ENCODE peak calls at places on chromosomes 5 and 9, in eight cellular contexts. L is amygdala; V is uterus; P is activated naive CD8-positive, alpha-beta T cell treated with anti-CD3 and anti-CD28 coated beads, Interleukin-2, amount 50 U/mL, for 24 hours; Y is substantia nigra; T is NCI-H524; A is GM03348; J is Karpas-422. F is an unnamed sample.
A peak's percentile ranks its signal among the peaks of the same experiment; 100 is the strongest.

GRCh38 chr5:148382961-148383360 is 797 bp upstream of the FBXO38 start:
- DNase-seq in T (no peak), J (peak; percentile 48), V (no peak), P (no peak), L (no peak), Y (no peak), A (no peak), F (no peak)

GRCh38 chr9:86352440-86353106 is 1.6 kb downstream of the TUT7 start:
- DNase-seq in Y (no peak), V (no peak), P (no peak), T (no peak), L (no peak), A (no peak), J (peak; percentile 49), F (peak; percentile 50)

GRCh38 chr5:164449460-164449859 is 944.0 kb downstream of the MAT2B start:
- DNase-seq in P (no peak), V (no peak), J (no peak), A (no peak), T (no peak), Y (no peak), L (no peak), F (no peak)

GRCh38 chr5:112548246-112548982 is 129.3 kb upstream of the EPB41L4A start:
- DNase-seq in P (no peak), V (no peak), T (no peak), J (no peak), Y (no peak), A (peak; percentile 64), L (no peak), F (no peak)

GRCh38 chr9:129834489-129835127 is 467 bp downstream of the C9orf78 start:
- DNase-seq in T (no peak), L (no peak), P (peak; percentile 41), J (peak; percentile 75), Y (no peak), V (no peak), A (peak; percentile 41), F (peak; percentile 33)

GRCh38 chr5:88092358-88092757 is 176.3 kb downstream of the TMEM161B start:
- DNase-seq in J (no peak), P (no peak), L (no peak), T (no peak), Y (no peak), A (no peak), V (no peak), F (no peak)

GRCh38 chr5:58060971-58061370 is 398.9 kb downstream of the PLK2 start:
- DNase-seq in T (no peak), P (no peak), A (peak; percentile 72), J (no peak), Y (no peak), L (no peak), V (no peak), F (no peak)

GRCh38 chr9:687034-687785 is 154.3 kb upstream of the DMRT1 start:
- DNase-seq in P (no peak), L (no peak), T (no peak), V (no peak), A (no peak), J (no peak), Y (no peak), F (no peak)

GRCh38 chr5:14148483-14148882 is 5.3 kb downstream of the TRIO start:
- DNase-seq in Y (no peak), A (no peak), T (no peak), J (no peak), L (no peak), V (no peak), P (no peak), F (no peak)

GRCh38 chr9:33468215-33468730 is 5.5 kb downstream of the NOL6 start:
- DNase-seq in P (no peak), L (no peak), A (no peak), J (peak; percentile 35), V (no peak), T (no peak), Y (no peak), F (no peak)

GRCh38 chr5:170570492-170570891 is 66.7 kb downstream of the KCNIP1 start:
- DNase-seq in J (no peak), Y (no peak), A (no peak), P (no peak), V (no peak), T (peak; percentile 93), L (no peak), F (no peak)

GRCh38 chr5:139835656-139836055 is 40.0 kb downstream of the PSD2 start:
- DNase-seq in L (no peak), J (no peak), A (no peak), V (no peak), Y (no peak), T (no peak), P (no peak), F (no peak)

GRCh38 chr5:143435207-143435657 is 31.7 kb upstream of the NR3C1 start:
- DNase-seq in L (peak; percentile 34), T (no peak), V (no peak), J (peak; percentile 97), P (peak; percentile 24), A (no peak), Y (no peak), F (peak; percentile 95)

GRCh38 chr9:122922713-122923112 is 8.6 kb downstream of the ZBTB26 start:
- DNase-seq in L (no peak), Y (no peak), T (no peak), V (no peak), J (no peak), P (no peak), A (no peak), F (no peak)

GRCh38 chr9:33921967-33922895 is 105.3 kb downstream of the UBE2R2 start:
- DNase-seq in L (no peak), T (peak; percentile 11), Y (no peak), V (no peak), A (peak; percentile 62), J (peak; percentile 72), P (peak; percentile 31), F (peak; percentile 52)

GRCh38 chr5:84162695-84163094 is 222.0 kb downstream of the EDIL3 start:
- DNase-seq in T (no peak), V (no peak), L (no peak), P (no peak), Y (no peak), A (no peak), J (no peak), F (no peak)

GRCh38 chr5:10762776-10763500 is 1.9 kb upstream of the DAP start:
- DNase-seq in T (no peak), Y (no peak), V (no peak), J (peak; percentile 72), L (no peak), P (no peak), A (no peak), F (peak; percentile 77)

GRCh38 chr5:120808135-120808534 is 344.0 kb downstream of the PRR16 start:
- DNase-seq in P (no peak), V (no peak), L (no peak), Y (no peak), A (no peak), T (no peak), J (no peak), F (no peak)

GRCh38 chr5:126338516-126339153 is 84.6 kb upstream of the GRAMD2B start:
- DNase-seq in T (no peak), V (no peak), P (no peak), L (no peak), Y (no peak), J (no peak), A (no peak), F (no peak)

GRCh38 chr9:752201-752600 is 89.3 kb upstream of the DMRT1 start:
- DNase-seq in L (no peak), P (no peak), Y (no peak), A (peak; percentile 72), T (no peak), V (no peak), J (no peak), F (no peak)

GRCh38 chr5:140243855-140244254 is 59.0 kb downstream of the PFDN1 start:
- DNase-seq in T (no peak), P (no peak), V (no peak), J (no peak), L (no peak), Y (no peak), A (no peak), F (no peak)

GRCh38 chr9:124660341-124660801 is 110.7 kb downstream of the NR6A1 start:
- DNase-seq in V (no peak), J (no peak), T (no peak), L (peak; percentile 10), Y (peak; percentile 39), P (peak; percentile 8), A (peak; percentile 35), F (peak; percentile 16)

GRCh38 chr5:151719228-151719861 is 32.6 kb upstream of the SPARC start:
- DNase-seq in V (peak; percentile 45), A (no peak), P (peak; percentile 32), Y (peak; percentile 8), L (no peak), J (peak; percentile 88), T (no peak), F (peak; percentile 27)

GRCh38 chr5:32710335-32710858 is 724 bp upstream of the NPR3 start:
- DNase-seq in V (peak; percentile 15), Y (no peak), L (no peak), T (no peak), J (no peak), P (peak; percentile 13), A (peak; percentile 59), F (no peak)

GRCh38 chr9:34612788-34613390 is 992 bp upstream of the RPP25L start:
- DNase-seq in L (peak; percentile 44), V (peak; percentile 83), T (peak; percentile 46), P (peak; percentile 82), Y (peak; percentile 75), J (peak; percentile 94), A (peak; percentile 88), F (peak; percentile 86)

GRCh38 chr5:80797428-80798024 is 142.7 kb upstream of the DHFR start:
- DNase-seq in J (no peak), L (no peak), V (no peak), P (no peak), T (no peak), Y (no peak), A (no peak), F (no peak)

GRCh38 chr5:15502208-15502607 is 2.2 kb downstream of the FBXL7 start:
- DNase-seq in T (peak; percentile 14), L (no peak), A (peak; percentile 47), Y (no peak), P (no peak), J (no peak), V (no peak), F (no peak)

GRCh38 chr5:32223972-32224608 is 50.0 kb upstream of the GOLPH3 start:
- DNase-seq in P (no peak), J (no peak), L (no peak), Y (no peak), A (peak; percentile 85), V (no peak), T (no peak), F (no peak)

GRCh38 chr5:135488727-135489465 is 36.7 kb upstream of the TIFAB start:
- DNase-seq in J (no peak), T (peak; percentile 88), L (no peak), V (no peak), P (no peak), A (peak; percentile 87), Y (peak; percentile 11), F (no peak)

GRCh38 chr5:33850100-33850594 is 41.6 kb downstream of the ADAMTS12 start:
- DNase-seq in A (peak; percentile 28), Y (no peak), T (no peak), J (no peak), L (no peak), P (peak; percentile 22), V (no peak), F (no peak)

GRCh38 chr9:101366038-101366756 is 18.6 kb downstream of the BAAT start:
- DNase-seq in P (no peak), Y (no peak), J (no peak), L (no peak), T (no peak), A (peak; percentile 36), V (no peak), F (no peak)

GRCh38 chr9:22817181-22817580 is 370.6 kb downstream of the DMRTA1 start:
- DNase-seq in L (no peak), P (no peak), A (no peak), V (no peak), T (no peak), J (no peak), Y (no peak), F (no peak)

GRCh38 chr5:1494780-1495524 is 28.8 kb downstream of the LPCAT1 start:
- DNase-seq in P (no peak), A (no peak), J (peak; percentile 68), T (no peak), Y (no peak), L (no peak), V (no peak), F (peak; percentile 44)

GRCh38 chr5:113507601-113508000 is 5.9 kb upstream of the YTHDC2 start:
- DNase-seq in V (no peak), P (no peak), Y (no peak), L (no peak), A (no peak), J (no peak), T (no peak), F (peak; percentile 33)